ENCODE peak calls at places on chromosomes 1 and 21, in four cellular contexts. R is left ventricle myocardium inferior, P is mammary epithelial cell, G is neural progenitor cell. C is an unnamed sample.

GRCh38 chr1:224607220-224608148 is 8.6 kb upstream of the CNIH3 start:
- DNase-seq in R (no peak), P (no peak), G (no peak), C (no peak)

GRCh38 chr1:16137890-16138467 is 17.9 kb downstream of the EPHA2 start:
- DNase-seq in R (no peak), P (no peak), G (no peak), C (no peak)

GRCh38 chr1:168963596-168963995 is 142.9 kb upstream of the ATP1B1 start:
- DNase-seq in R (no peak), P (no peak), G (no peak), C (no peak)

GRCh38 chr1:39154553-39155361 is 49.7 kb upstream of the MACF1 start:
- DNase-seq in R (peak), P (peak), G (no peak), C (no peak)

GRCh38 chr1:108880850-108881249 is 4.1 kb downstream of the GPSM2 start:
- DNase-seq in R (no peak), P (peak), G (no peak), C (no peak)

GRCh38 chr1:107879338-107879737 is 85.6 kb downstream of the VAV3 start:
- DNase-seq in R (no peak), P (peak), G (no peak), C (no peak)

GRCh38 chr21:44428281-44428942 is 26.9 kb upstream of the LRRC3 start:
- DNase-seq in R (no peak), P (peak), G (no peak), C (peak)

GRCh38 chr1:160407819-160408801 is 7.7 kb downstream of the VANGL2 start:
- DNase-seq in R (no peak), P (peak), G (no peak), C (no peak)

GRCh38 chr21:45050786-45051489 is 23.4 kb upstream of the ADARB1 start:
- DNase-seq in R (no peak), P (no peak), G (no peak), C (no peak)

GRCh38 chr1:41365772-41366427 is 4.7 kb downstream of the FOXO6 start:
- DNase-seq in R (no peak), P (no peak), G (peak), C (no peak)

GRCh38 chr1:117796226-117796625 is 133.2 kb downstream of the GDAP2 start:
- DNase-seq in R (no peak), P (peak), G (no peak), C (no peak)

GRCh38 chr1:164641353-164641730 is 82.4 kb downstream of the PBX1 start:
- DNase-seq in R (no peak), P (no peak), G (no peak), C (no peak)

GRCh38 chr1:54250670-54251069 is 50.7 kb downstream of the MRPL37 start:
- DNase-seq in R (no peak), P (no peak), G (no peak), C (no peak)

GRCh38 chr1:230744382-230744781 is 2.8 kb upstream of the CAPN9 start:
- DNase-seq in R (no peak), P (no peak), G (no peak), C (no peak)

GRCh38 chr1:216075339-216075738 is 347.9 kb downstream of the USH2A start:
- DNase-seq in R (no peak), P (no peak), G (no peak), C (no peak)

GRCh38 chr1:202187040-202187671 is 6.4 kb upstream of the LGR6 start:
- DNase-seq in R (no peak), P (no peak), G (no peak), C (no peak)

GRCh38 chr1:24191860-24192259 is 4.8 kb upstream of the IFNLR1 start:
- DNase-seq in R (no peak), P (peak), G (no peak), C (no peak)

GRCh38 chr1:111515291-111516007 is 12.0 kb upstream of the ADORA3 start:
- DNase-seq in R (peak), P (peak), G (no peak), C (no peak)

GRCh38 chr1:172599912-172600311 is 59.0 kb upstream of the FASLG start:
- DNase-seq in R (no peak), P (peak), G (no peak), C (no peak)

GRCh38 chr1:71473331-71473730 is 392.5 kb upstream of the ZRANB2 start:
- DNase-seq in R (no peak), P (no peak), G (no peak), C (no peak)

GRCh38 chr1:232029297-232029696 is 402.7 kb downstream of the DISC1 start:
- DNase-seq in R (no peak), P (no peak), G (peak), C (no peak)

GRCh38 chr21:18529253-18529652 is 125.7 kb upstream of the TMPRSS15 start:
- DNase-seq in R (no peak), P (no peak), G (no peak), C (no peak)

GRCh38 chr1:112618114-112618720 is 724 bp downstream of the ST7L start:
- DNase-seq in R (no peak), P (peak), G (peak), C (no peak)

DNA sequence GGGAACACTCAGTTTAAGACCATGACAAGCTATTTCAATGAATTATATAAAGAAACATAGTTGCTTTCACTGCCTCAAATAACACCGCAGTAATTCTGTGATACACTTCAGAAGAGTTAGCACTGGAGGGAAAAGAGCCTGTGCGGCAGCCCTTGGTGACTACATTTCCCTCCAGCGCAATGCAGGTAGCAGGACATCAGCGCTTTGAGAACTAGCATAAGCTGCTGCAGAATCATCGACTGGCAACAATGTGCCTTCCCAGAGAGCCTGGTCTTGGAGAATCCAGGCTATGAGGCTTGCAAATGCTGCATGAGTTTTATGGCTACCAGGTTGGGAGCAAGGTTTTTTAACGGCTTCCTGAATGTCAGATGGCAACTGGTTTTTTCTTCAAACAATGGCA is 7.5 kb downstream of the NRIP1 start:
- DNase-seq in R (no peak), P (no peak), G (peak), C (no peak)
- H3K27ac ChIP-seq in R (no peak), P (no peak), G (no peak), C (no peak)

GRCh38 chr21:41366522-41367151 is 4.8 kb downstream of the MX2 start:
- DNase-seq in R (no peak), P (peak), G (no peak), C (no peak)
- H3K4me3 ChIP-seq in R (no peak), P (no peak), G (no peak), C (no peak)

GRCh38 chr1:86773331-86774288 is 69.2 kb downstream of the SH3GLB1 start:
- DNase-seq in R (no peak), P (peak), G (no peak), C (no peak)
- H3K27ac ChIP-seq in R (peak), P (peak), G (no peak), C (no peak)

DNA sequence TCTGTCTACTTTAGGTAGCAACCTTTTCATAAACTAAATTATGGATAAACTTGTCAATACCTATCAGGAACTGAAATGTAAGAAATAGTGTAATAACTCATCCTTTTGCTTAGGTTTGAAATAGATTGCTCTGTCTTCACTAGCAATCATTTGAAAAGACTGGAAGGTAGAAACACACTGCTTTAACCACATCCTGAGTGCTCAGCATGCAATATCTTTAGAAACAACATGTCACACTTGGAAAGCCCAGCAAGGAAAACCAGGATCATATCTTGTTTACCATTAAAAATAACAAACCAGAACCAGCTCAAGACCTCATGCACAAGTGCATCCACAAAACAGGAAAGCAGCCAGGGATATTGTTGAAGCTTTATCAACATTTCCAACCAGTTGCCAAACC is 3.6 kb downstream of the KCNJ6 start:
- DNase-seq in R (no peak), P (no peak), G (no peak), C (no peak)
- H3K4me3 ChIP-seq in R (no peak), P (no peak), G (no peak), C (no peak)

DNA sequence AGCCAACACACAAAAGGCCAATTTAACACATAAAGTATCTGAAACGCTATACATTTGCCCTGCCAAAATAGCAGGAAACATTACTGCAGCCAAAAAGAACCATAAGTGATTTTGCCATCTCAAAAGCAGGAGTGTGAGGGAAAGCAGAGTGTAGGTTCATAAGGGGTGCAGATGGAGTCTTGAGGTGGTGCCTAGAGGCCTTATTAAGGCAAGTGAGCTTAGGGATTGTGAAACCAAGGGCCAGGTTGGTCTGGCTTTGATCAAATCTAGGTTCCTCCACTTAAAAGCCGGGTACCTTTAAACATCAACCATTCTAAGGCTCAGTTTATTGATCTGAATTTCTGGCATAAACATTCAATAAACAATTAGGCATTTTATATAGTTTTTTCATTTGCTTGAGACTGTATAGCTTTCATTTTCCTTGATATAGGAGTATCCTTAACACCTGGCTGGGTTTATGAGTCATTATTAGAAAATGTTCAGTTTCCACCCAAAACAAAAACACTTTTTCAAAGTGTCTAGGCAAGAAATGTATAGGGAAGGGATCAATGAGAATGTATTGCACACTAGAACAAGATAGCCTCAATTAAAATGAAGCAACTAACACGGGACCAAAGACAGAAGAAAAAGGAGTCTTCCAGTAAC is 14.2 kb downstream of the JAK1 start:
- DNase-seq in R (no peak), P (no peak), G (no peak), C (no peak)
- H3K27ac ChIP-seq in R (no peak), P (peak), G (no peak), C (no peak)

DNA sequence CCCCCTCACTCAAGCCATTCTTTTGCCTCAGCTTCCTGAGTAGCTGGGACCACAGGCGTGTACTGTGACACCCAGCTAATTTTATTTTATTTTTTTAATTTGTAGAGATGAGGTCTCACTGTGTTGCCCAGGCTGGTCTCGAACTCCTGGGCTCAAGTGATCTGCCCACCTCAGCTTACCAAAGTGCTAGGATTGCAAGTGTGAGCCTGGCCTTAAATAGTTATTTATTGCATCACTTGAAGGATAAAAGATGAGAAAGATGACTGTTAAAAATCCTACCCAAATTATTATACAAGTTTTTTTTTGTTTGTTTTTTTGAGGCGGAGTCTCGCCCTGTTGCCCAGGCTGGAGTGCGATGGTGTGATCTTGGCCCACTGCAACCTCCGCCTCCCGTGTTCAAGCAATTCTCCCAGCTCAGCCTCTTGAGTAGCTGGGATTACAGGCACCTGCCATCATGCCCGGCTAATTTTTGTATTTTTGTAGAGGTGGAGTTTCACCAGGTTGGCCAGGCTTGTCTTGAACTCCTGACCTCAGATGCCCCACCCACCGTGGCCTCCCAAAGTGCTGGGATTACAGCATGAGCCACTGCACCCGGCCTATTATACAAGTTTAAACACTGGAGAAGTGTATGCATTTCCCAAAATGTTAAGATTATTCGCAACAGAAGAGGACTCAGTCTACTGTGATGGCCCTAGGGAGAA is 2.3 kb downstream of the UTP11 start:
- DNase-seq in R (no peak), P (no peak), G (no peak), C (no peak)
- H3K4me3 ChIP-seq in R (peak), P (no peak), G (no peak), C (no peak)

DNA sequence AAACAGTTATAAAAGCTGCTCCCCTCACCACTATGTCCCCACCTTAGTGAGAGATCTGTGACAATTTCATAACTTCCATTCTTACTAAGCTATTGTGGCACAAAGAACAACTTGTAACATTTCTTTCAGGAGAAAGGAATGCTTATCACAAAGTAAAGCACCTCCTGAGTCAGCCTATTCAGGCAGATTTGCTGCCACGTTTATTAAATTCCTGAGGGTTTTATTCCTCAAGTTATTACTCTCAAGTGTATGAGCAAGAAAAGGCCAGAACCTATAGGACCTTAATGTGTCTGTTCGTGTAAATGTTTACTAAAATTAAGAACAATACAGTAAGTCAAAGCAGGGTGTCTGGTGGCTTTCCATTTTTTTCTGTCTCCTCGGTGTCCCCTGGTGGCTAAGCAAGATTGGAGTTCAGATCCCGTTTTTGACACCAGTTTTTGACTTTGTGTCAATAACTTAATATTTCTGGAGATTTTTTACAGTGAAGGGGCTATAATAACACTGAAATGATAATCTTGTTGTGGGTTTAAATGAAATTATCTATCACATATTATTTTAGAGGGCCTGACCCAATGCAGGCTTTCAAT is 1539.6 kb downstream of the BRINP3 start:
- DNase-seq in R (no peak), P (no peak), G (no peak), C (no peak)
- H3K27ac ChIP-seq in R (no peak), P (no peak), G (no peak), C (no peak)

GRCh38 chr1:158833269-158833668 is 2.1 kb downstream of the MNDA start:
- DNase-seq in R (no peak), P (no peak), G (no peak), C (no peak)
- H3K4me3 ChIP-seq in R (no peak), P (no peak), G (no peak), C (no peak)

GRCh38 chr1:206551985-206552325 is 44.6 kb downstream of the RASSF5 start:
- DNase-seq in R (no peak), P (no peak), G (no peak), C (no peak)
- H3K27ac ChIP-seq in R (no peak), P (no peak), G (no peak), C (no peak)

C was measured in iPS DF 6.9.